ENCODE peak calls at places on chromosomes 1 and 21, in ten cellular contexts. K is lower leg skin, D is AG09309, F is ovary, N is foreskin fibroblast, Q is brain microvascular endothelial cell, L is A549, Z is tibial artery, O is neural progenitor cell, T is adrenal gland. P is an unnamed sample.
A peak's percentile ranks its signal among the peaks of the same experiment; 100 is the strongest.

GRCh38 chr1:73761559-73761958 is 436.4 kb downstream of the LRRIQ3 start:
- DNase-seq in K (no peak), D (no peak), F (no peak), N (no peak), Q (no peak), L (no peak), Z (no peak), O (no peak), T (no peak), P (no peak)

GRCh38 chr1:117683571-117684285 is 77.9 kb downstream of the TENT5C start:
- DNase-seq in K (no peak), D (peak; percentile 25), F (no peak), N (no peak), Q (no peak), L (no peak), Z (no peak), O (no peak), T (no peak), P (no peak)

GRCh38 chr1:32716312-32717126 is 13.9 kb upstream of the SYNC start:
- DNase-seq in K (peak; percentile 81), D (no peak), F (peak; percentile 42), N (no peak), Q (no peak), L (peak; percentile 65), Z (peak; percentile 69), O (peak; percentile 86), T (peak; percentile 89), P (no peak)

GRCh38 chr21:15264084-15264483 is 199.3 kb upstream of the NRIP1 start:
- DNase-seq in K (no peak), D (no peak), F (no peak), N (no peak), Q (no peak), L (no peak), Z (no peak), O (no peak), T (no peak), P (no peak)

GRCh38 chr1:53198241-53198651 is 1.6 kb downstream of the CPT2 start:
- DNase-seq in K (peak; percentile 46), D (peak; percentile 54), F (no peak), N (peak; percentile 75), Q (no peak), L (no peak), Z (no peak), O (no peak), T (no peak), P (no peak)

GRCh38 chr1:56437959-56438358 is 141.4 kb downstream of the PLPP3 start:
- DNase-seq in K (no peak), D (no peak), F (no peak), N (peak; percentile 23), Q (no peak), L (no peak), Z (no peak), O (no peak), T (no peak), P (no peak)

GRCh38 chr21:22223385-22223784 is 1225.2 kb downstream of the NCAM2 start:
- DNase-seq in K (no peak), D (no peak), F (no peak), N (no peak), Q (no peak), L (no peak), Z (no peak), O (no peak), T (no peak), P (no peak)

GRCh38 chr1:39952359-39953110 is 2.4 kb upstream of the MFSD2A start:
- DNase-seq in K (no peak), D (no peak), F (no peak), N (no peak), Q (no peak), L (no peak), Z (no peak), O (no peak), T (no peak), P (no peak)

GRCh38 chr1:24489674-24490073 is 13.0 kb upstream of the RCAN3 start:
- DNase-seq in K (no peak), D (no peak), F (no peak), N (no peak), Q (no peak), L (no peak), Z (no peak), O (no peak), T (no peak), P (no peak)

GRCh38 chr1:24493785-24494184 is 8.9 kb upstream of the RCAN3 start:
- DNase-seq in K (no peak), D (no peak), F (no peak), N (no peak), Q (no peak), L (no peak), Z (no peak), O (no peak), T (no peak), P (no peak)

GRCh38 chr1:24490101-24490781 is 12.4 kb upstream of the RCAN3 start:
- DNase-seq in K (no peak), D (no peak), F (no peak), N (no peak), Q (no peak), L (no peak), Z (no peak), O (no peak), T (no peak), P (no peak)

GRCh38 chr1:24487455-24487854 is 15.2 kb upstream of the RCAN3 start:
- DNase-seq in K (no peak), D (no peak), F (no peak), N (no peak), Q (no peak), L (no peak), Z (no peak), O (no peak), T (no peak), P (no peak)

DNA sequence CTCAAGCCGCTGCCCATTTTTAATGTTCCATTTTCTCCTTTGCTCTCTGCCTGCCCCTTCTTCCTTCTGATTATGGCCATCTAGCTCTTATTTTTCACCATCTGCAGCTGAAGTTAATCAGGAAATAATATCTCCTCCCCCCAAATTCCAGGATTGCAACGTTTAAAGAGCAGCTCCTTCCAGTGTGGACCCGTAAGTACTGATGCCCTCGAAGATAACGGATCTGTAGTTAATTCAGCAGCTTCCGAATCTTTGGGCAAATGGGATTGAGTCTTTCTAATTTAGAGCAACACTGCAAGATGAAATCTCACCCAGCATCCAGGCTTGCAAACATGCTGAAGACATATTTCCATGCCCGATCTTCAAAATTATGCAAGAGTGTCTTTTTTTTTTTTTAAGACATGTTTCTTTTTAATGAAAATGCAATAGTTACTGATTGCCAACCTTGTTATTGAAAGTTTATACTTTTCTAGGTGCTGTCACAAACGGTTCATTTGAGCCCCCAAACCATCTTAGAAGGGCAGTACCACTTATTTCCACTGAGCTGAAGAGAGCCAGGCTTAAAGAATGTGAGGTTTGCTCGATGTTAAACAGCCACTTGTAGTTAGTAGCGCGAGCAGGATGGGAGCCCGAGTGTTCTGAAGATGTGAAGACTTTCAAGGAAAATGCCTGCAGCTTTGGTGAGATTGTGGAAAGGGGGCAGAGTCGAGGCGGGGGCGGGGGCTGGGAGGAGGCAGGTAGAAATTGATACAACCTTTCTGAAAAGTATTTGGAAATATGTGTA is 10.9 kb upstream of the RCAN3 start:
- DNase-seq in K (no peak), D (no peak), F (no peak), N (no peak), Q (no peak), L (peak; percentile 22), Z (peak; percentile 27), O (peak; percentile 21), T (no peak), P (no peak)
- TF ChIP-seq CTCF in K (no peak), D (no peak), F (no peak), N (no peak), Q (peak; percentile 20), L (no peak), Z (no peak), O (no peak), T (no peak), P (no peak)

DNA sequence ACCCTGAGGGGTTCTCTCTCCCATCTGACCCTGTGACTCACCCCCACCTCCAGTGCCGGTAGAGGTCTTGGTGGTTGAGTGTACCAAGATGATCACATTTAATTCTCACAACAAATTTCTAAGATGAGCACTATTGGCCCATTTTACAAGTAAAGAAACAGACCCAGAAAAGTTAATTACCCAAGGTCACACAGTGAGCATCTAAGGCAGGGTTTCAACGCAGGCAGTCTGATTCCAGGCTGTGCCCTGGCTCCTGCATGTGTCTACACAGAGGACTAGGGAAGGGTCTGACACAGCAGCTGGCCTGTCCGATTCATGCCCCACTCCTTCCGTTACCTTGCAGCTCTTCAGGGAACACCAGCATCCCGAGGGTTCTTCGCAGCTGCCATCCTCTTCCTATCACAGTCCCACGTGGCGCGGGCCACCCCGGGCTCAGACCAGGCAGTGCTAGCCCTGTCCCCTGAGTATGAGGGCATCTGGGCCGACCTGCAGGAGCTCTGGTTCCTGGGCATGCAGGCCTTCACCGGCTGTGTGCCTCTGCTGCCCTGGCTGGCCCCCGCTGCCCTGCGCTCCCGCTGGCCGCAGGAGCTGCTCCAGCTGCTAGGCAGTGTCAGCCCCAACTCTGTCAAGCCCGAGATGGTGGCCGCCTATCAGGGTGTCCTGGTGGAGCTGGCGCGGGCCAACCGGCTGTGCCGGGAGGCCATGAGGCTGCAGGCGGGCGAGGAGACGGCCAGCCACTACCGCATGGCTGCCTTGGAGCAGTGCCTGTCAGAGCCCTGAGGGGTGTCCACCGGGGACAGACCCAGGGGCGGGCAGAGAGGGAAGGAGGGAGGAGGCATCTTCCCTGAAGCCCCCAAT is 7.5 kb downstream of the NCDN start:
- DNase-seq in K (no peak), D (no peak), F (no peak), N (no peak), Q (no peak), L (no peak), Z (no peak), O (no peak), T (no peak), P (no peak)
- TF ChIP-seq CTCF in K (no peak), D (no peak), F (no peak), N (no peak), Q (no peak), L (no peak), Z (no peak), O (no peak), T (no peak), P (no peak)

GRCh38 chr1:100671604-100672003 is 47.9 kb upstream of the VCAM1 start:
- DNase-seq in K (no peak), D (peak; percentile 41), F (no peak), N (peak; percentile 22), Q (no peak), L (no peak), Z (no peak), O (no peak), T (no peak), P (no peak)
- TF ChIP-seq CTCF in K (no peak), D (peak; percentile 43), F (no peak), N (peak; percentile 25), Q (peak; percentile 36), L (no peak), Z (no peak), O (no peak), T (no peak), P (no peak)

GRCh38 chr21:41169258-41169576 is 1.3 kb downstream of the BACE2 start:
- DNase-seq in K (no peak), D (no peak), F (no peak), N (no peak), Q (no peak), L (no peak), Z (no peak), O (no peak), T (no peak), P (no peak)

GRCh38 chr21:41168391-41169257 is 664 bp downstream of the BACE2 start:
- DNase-seq in K (peak; percentile 65), D (no peak), F (peak; percentile 64), N (peak; percentile 38), Q (peak; percentile 42), L (peak; percentile 7), Z (peak; percentile 90), O (peak; percentile 62), T (peak; percentile 49), P (no peak)

GRCh38 chr21:41171210-41171609 is 3.2 kb downstream of the BACE2 start:
- DNase-seq in K (peak; percentile 62), D (no peak), F (no peak), N (no peak), Q (no peak), L (no peak), Z (peak; percentile 74), O (no peak), T (no peak), P (no peak)

GRCh38 chr21:41170442-41170841 is 2.5 kb downstream of the BACE2 start:
- DNase-seq in K (no peak), D (no peak), F (no peak), N (peak; percentile 3), Q (no peak), L (peak; percentile 56), Z (no peak), O (peak; percentile 64), T (no peak), P (no peak)

DNA sequence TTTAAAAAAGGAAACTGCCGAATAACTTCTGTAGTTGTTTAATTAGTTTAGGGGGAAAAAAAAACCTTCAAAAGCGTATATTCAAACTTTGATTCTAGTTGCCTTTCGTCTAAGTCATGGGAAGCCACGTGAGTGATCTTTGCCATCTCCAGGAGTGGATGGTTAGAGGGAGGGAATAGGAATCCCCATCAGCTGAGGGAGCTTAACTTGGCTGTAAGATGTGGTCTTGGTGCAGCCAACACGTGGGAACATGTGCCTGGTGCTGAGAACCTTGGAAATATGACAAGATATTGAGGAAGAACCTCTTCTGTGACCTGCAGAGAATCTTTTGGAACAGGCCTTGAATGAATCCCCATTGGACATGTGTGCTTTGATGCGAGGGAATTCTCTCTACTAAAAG is 1.7 kb downstream of the BACE2 start:
- DNase-seq in K (no peak), D (no peak), F (no peak), N (no peak), Q (no peak), L (no peak), Z (no peak), O (no peak), T (no peak), P (no peak)
- TF ChIP-seq CTCF in K (no peak), D (no peak), F (no peak), N (no peak), Q (no peak), L (no peak), Z (no peak), O (no peak), T (no peak), P (no peak)

P was measured in AG04449.